ENCODE peak calls at places on chromosomes 3 and 15, in ten cellular contexts. S, X, Q, Z, P, O, J, C, N and G are unnamed samples. For H3K9me3 and H3K36me3, the result is how much of the 10 kb centered on the place peaks cover.

GRCh38 chr15:89668174-89668573 is 11.0 kb downstream of the PLIN1 start:
- DNase-seq in S (no peak), Z (no peak), J (no peak), Q (no peak), P (no peak), X (no peak), N (no peak), C (no peak), O (no peak), G (no peak)

GRCh38 chr15:43878466-43878865 is 51.7 kb downstream of the WDR76 start:
- DNase-seq in J (no peak), P (no peak), C (no peak), X (no peak), Z (no peak), O (no peak), Q (no peak), N (no peak), S (no peak), G (no peak)

GRCh38 chr3:37308247-37308646 is 133.9 kb upstream of the LRRFIP2 start:
- DNase-seq in Q (peak), C (no peak), N (peak), S (peak), P (no peak), Z (no peak), O (peak), X (no peak), J (no peak), G (no peak)

GRCh38 chr3:76702676-76703075 is 337.2 kb upstream of the ROBO2 start:
- DNase-seq in O (no peak), P (no peak), X (no peak), J (no peak), S (no peak), Q (no peak), C (no peak), Z (no peak), N (no peak), G (no peak)

GRCh38 chr3:50529996-50530706 is 26.7 kb upstream of the CACNA2D2 start:
- DNase-seq in P (no peak), Q (no peak), J (no peak), X (no peak), N (no peak), C (no peak), O (no peak), Z (no peak), S (no peak), G (no peak)

GRCh38 chr3:108342829-108343478 is 46.6 kb downstream of the HHLA2 start:
- DNase-seq in C (no peak), J (no peak), X (no peak), O (no peak), Z (no peak), P (no peak), N (peak), Q (peak), S (peak), G (no peak)

GRCh38 chr15:78415284-78415683 is 22.7 kb upstream of the IREB2 start:
- DNase-seq in S (peak), X (no peak), Z (no peak), N (peak), J (no peak), C (no peak), P (no peak), Q (peak), O (no peak), G (no peak)

GRCh38 chr3:29686889-29687592 is 406.2 kb downstream of the RBMS3 start:
- DNase-seq in P (no peak), Q (peak), N (peak), C (no peak), Z (no peak), X (no peak), S (peak), O (no peak), J (no peak), G (no peak)

GRCh38 chr15:80854104-80854503 is 74.9 kb downstream of the CEMIP start:
- DNase-seq in Q (no peak), X (no peak), O (no peak), P (no peak), Z (peak), J (no peak), C (no peak), S (peak), N (no peak), G (peak)

DNA sequence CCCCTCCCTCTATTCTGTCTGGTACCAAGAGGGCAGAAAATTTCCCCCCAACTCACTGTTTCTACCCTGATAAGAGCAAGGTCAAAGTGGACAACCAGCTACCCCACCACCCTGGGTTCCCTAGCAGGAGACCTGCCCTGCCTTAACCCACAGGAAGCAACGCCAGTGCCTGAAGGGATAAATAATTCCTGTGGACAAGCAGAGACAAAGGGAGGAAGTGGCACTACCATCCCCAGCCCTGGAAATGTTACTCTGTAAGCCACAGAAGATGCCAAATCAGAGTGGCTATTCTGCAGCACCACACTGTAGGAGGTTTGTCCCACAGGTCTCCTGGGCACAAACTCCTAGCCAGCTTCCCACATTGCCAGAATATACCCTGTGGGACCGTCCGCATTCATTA is 80.1 kb downstream of the DNAH12 start:
- DNase-seq in J (no peak), X (no peak), O (no peak), C (no peak), Z (no peak), S (no peak), P (no peak), N (peak), Q (no peak), G (no peak)
- H3K4me3 ChIP-seq in J (no peak), X (no peak), O (no peak), C (no peak), Z (no peak), S (no peak), P (no peak), N (no peak), Q (no peak), G (no peak)

GRCh38 chr3:58962816-58963215 is 87.0 kb downstream of the CFAP20DC start:
- DNase-seq in C (no peak), P (no peak), X (no peak), J (no peak), N (peak), S (peak), Q (no peak), O (no peak), Z (no peak), G (no peak)
- H3K9me3 ChIP-seq in C (under half), P (under half), X (under half), J (under half), N (under half), S (under half), Q (under half), O (under half), Z (under half), G (under half)

GRCh38 chr3:111605016-111605415 is 9.9 kb upstream of the ZBED2 start:
- DNase-seq in Q (peak), N (peak), J (no peak), X (no peak), P (no peak), Z (no peak), C (no peak), O (no peak), S (no peak), G (no peak)

GRCh38 chr3:111603679-111604643 is 8.8 kb upstream of the ZBED2 start:
- DNase-seq in S (no peak), J (no peak), X (no peak), C (no peak), Z (no peak), P (no peak), Q (peak), O (no peak), N (no peak), G (no peak)

GRCh38 chr3:111598552-111598951 is 3.4 kb upstream of the ZBED2 start:
- DNase-seq in N (no peak), P (no peak), C (no peak), Z (no peak), J (no peak), S (no peak), O (no peak), X (no peak), Q (peak), G (no peak)

GRCh38 chr3:111598139-111598538 is 3.0 kb upstream of the ZBED2 start:
- DNase-seq in Q (peak), S (no peak), O (no peak), P (no peak), X (no peak), N (no peak), J (no peak), Z (no peak), C (no peak), G (no peak)

GRCh38 chr3:111601810-111602209 is 6.7 kb upstream of the ZBED2 start:
- DNase-seq in S (no peak), N (no peak), Q (no peak), J (no peak), C (no peak), O (no peak), P (no peak), X (no peak), Z (no peak), G (no peak)
- H3K36me3 ChIP-seq in S (under half), N (under half), Q (under half), J (under half), C (under half), O (under half), P (under half), X (under half), Z (under half), G (under half)

GRCh38 chr3:101732240-101732641 is 7.8 kb downstream of the CEP97 start:
- DNase-seq in Z (no peak), O (no peak), N (no peak), J (no peak), X (no peak), P (no peak), Q (no peak), S (no peak), C (no peak), G (no peak)

GRCh38 chr3:101730839-101731238 is 6.4 kb downstream of the CEP97 start:
- DNase-seq in P (no peak), Z (no peak), N (no peak), S (no peak), C (no peak), X (no peak), Q (no peak), J (no peak), O (no peak), G (no peak)

DNA sequence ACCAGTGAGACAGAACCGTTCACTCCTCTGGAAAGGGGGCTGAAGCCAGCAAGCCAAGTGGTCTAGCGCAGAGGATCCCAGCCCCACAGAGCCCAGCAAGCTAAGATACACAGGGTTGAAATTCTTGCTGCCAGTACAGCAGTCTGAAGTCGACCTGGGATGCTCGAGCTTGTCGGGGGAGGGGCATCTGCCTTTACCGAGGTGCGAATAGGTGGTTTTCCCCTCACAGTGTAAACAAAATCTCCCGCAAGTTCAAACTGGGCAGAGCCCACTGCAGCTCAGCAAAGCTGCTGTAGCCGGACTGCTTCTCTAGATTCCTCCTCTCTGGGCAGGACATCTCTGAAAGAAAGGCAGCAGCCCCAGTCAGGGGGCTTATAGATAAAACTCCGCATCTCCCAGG is 11.4 kb downstream of the CEP97 start:
- DNase-seq in S (no peak), C (no peak), N (no peak), X (no peak), P (no peak), Q (no peak), Z (no peak), J (no peak), O (no peak), G (no peak)
- H3K4me3 ChIP-seq in S (no peak), C (no peak), N (no peak), X (no peak), P (no peak), Q (no peak), Z (no peak), J (no peak), O (no peak), G (no peak)

DNA sequence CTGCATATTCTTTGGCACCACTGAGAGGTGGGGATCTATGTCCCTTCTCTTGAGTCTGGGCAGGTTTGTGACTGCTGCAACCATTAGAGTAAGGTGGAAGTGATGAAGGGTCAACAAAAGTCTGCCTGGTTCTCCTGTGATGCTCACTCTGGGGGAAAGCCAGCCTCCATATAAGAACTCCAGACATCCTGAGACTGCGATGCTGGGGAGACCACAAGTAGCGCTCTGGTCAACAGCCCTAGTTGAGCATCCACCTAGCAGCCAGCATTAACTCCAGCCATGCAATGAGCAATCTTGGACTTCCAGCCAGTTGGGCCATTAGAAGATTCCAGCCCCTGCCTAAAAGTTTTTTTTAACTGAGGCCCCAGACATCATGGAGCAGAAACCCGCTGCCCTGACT is 62.8 kb downstream of the SCN11A start:
- DNase-seq in N (no peak), P (no peak), C (no peak), Z (no peak), Q (peak), O (no peak), X (no peak), J (no peak), S (no peak), G (no peak)
- H3K9me3 ChIP-seq in N (under half), P (under half), C (under half), Z (under half), Q (under half), O (under half), X (under half), J (under half), S (under half), G (under half)

GRCh38 chr3:11323827-11324226 is 51.6 kb downstream of the ATG7 start:
- DNase-seq in Z (no peak), N (no peak), S (no peak), P (no peak), Q (no peak), J (no peak), O (no peak), C (no peak), X (no peak), G (no peak)

GRCh38 chr3:11317300-11317699 is 45.1 kb downstream of the ATG7 start:
- DNase-seq in Z (no peak), J (no peak), C (no peak), X (no peak), O (no peak), Q (no peak), S (no peak), N (no peak), P (no peak), G (no peak)

GRCh38 chr3:11327619-11328018 is 55.4 kb downstream of the ATG7 start:
- DNase-seq in N (no peak), O (no peak), J (no peak), X (no peak), P (no peak), S (no peak), Q (no peak), C (no peak), Z (no peak), G (no peak)

GRCh38 chr3:11328196-11328945 is 56.2 kb downstream of the ATG7 start:
- DNase-seq in Z (no peak), N (no peak), S (no peak), J (no peak), Q (no peak), O (no peak), X (no peak), P (no peak), C (no peak), G (no peak)

GRCh38 chr3:11322931-11323330 is 50.7 kb downstream of the ATG7 start:
- DNase-seq in Z (no peak), Q (no peak), N (no peak), P (no peak), J (no peak), S (no peak), O (no peak), C (no peak), X (no peak), G (no peak)
- H3K36me3 ChIP-seq in Z (under half), Q (under half), N (under half), P (under half), J (half or more), S (under half), O (under half), C (under half), X (under half), G (under half)

GRCh38 chr3:157157836-157158235 is 2.1 kb downstream of the CCNL1 start:
- DNase-seq in O (no peak), P (no peak), Q (no peak), S (no peak), C (no peak), Z (no peak), X (no peak), J (no peak), N (no peak), G (no peak)
- H3K4me3 ChIP-seq in O (peak), P (peak), Q (peak), S (peak), C (peak), Z (peak), X (peak), J (peak), N (peak), G (peak)

GRCh38 chr15:62264196-62264595 is 99.1 kb upstream of the C2CD4B start:
- DNase-seq in N (no peak), O (no peak), Z (no peak), J (no peak), S (no peak), C (no peak), X (no peak), P (no peak), Q (no peak), G (no peak)
- H3K9me3 ChIP-seq in N (under half), O (under half), Z (under half), J (half or more), S (under half), C (under half), X (under half), P (under half), Q (under half), G (under half)

GRCh38 chr15:52349062-52349700 is 53.6 kb upstream of the MYO5C start:
- DNase-seq in S (no peak), O (no peak), N (peak), X (no peak), Z (no peak), Q (peak), C (no peak), J (no peak), P (no peak), G (no peak)
- H3K36me3 ChIP-seq in S (under half), O (under half), N (under half), X (under half), Z (under half), Q (under half), C (under half), J (under half), P (under half), G (under half)

GRCh38 chr3:159187706-159188105 is 385.9 kb downstream of the MFSD1 start:
- DNase-seq in C (no peak), J (no peak), Z (no peak), P (no peak), S (no peak), N (no peak), Q (no peak), X (peak), O (no peak), G (no peak)
- H3K4me3 ChIP-seq in C (no peak), J (no peak), Z (no peak), P (no peak), S (no peak), N (no peak), Q (no peak), X (peak), O (no peak), G (no peak)